ENCODE peak calls at places on chromosomes 5 and 9, in seven cellular contexts. G, R, D, O, W, J and U are unnamed samples.

GRCh38 chr5:110335361-110336046 is 391.0 kb downstream of the TMEM232 start:
- DNase-seq in R (peak), O (no peak), G (no peak), J (no peak), D (no peak), W (no peak), U (no peak)

GRCh38 chr9:23537192-23538059 is 288.6 kb downstream of the ELAVL2 start:
- DNase-seq in D (no peak), J (no peak), G (no peak), O (no peak), W (no peak), R (no peak), U (no peak)

GRCh38 chr5:43389679-43390329 is 22.4 kb downstream of the CCL28 start:
- DNase-seq in W (peak), D (peak), J (peak), O (peak), G (peak), R (peak), U (peak)

GRCh38 chr5:478355-478981 is 35.5 kb downstream of the EXOC3 start:
- DNase-seq in R (no peak), O (no peak), W (no peak), D (no peak), G (no peak), J (no peak), U (no peak)

GRCh38 chr5:65142511-65143011 is 339.2 kb downstream of the ADAMTS6 start:
- DNase-seq in O (no peak), G (no peak), D (no peak), R (peak), J (no peak), W (no peak), U (no peak)

GRCh38 chr5:115898656-115899055 is 56.9 kb downstream of the AP3S1 start:
- DNase-seq in R (peak), G (no peak), J (no peak), O (no peak), W (no peak), D (no peak), U (no peak)

GRCh38 chr9:136091582-136092352 is 3.3 kb downstream of the NACC2 start:
- DNase-seq in D (no peak), O (no peak), R (no peak), G (no peak), J (no peak), W (no peak), U (no peak)

GRCh38 chr9:2623046-2623865 is 1.7 kb downstream of the VLDLR start:
- DNase-seq in O (no peak), D (peak), G (no peak), W (no peak), R (peak), J (peak), U (peak)

GRCh38 chr5:34790087-34790486 is 48.9 kb upstream of the TTC23L start:
- DNase-seq in D (no peak), G (no peak), W (no peak), J (no peak), R (peak), O (no peak), U (no peak)

GRCh38 chr5:128645582-128645981 is 107.5 kb upstream of the FBN2 start:
- DNase-seq in G (no peak), O (no peak), W (no peak), D (no peak), J (no peak), R (no peak), U (no peak)

GRCh38 chr5:39660020-39660419 is 235.2 kb upstream of the DAB2 start:
- DNase-seq in R (no peak), D (no peak), G (no peak), O (no peak), W (no peak), J (no peak), U (no peak)

GRCh38 chr9:69065660-69066059 is 30.1 kb downstream of the FXN start:
- DNase-seq in R (no peak), O (no peak), W (no peak), D (no peak), G (no peak), J (no peak), U (no peak)

GRCh38 chr5:140348104-140348503 is 1.7 kb upstream of the HBEGF start:
- DNase-seq in W (no peak), O (no peak), J (peak), R (no peak), D (no peak), G (no peak), U (peak)

GRCh38 chr9:127035948-127036347 is 86.5 kb downstream of the ANGPTL2 start:
- DNase-seq in W (no peak), O (no peak), G (no peak), R (peak), D (peak), J (no peak), U (no peak)

GRCh38 chr9:93665566-93666278 is 89.3 kb downstream of the PHF2 start:
- DNase-seq in J (peak), D (no peak), R (no peak), W (no peak), G (no peak), O (no peak), U (no peak)

GRCh38 chr9:83130541-83130940 is 67.6 kb upstream of the RASEF start:
- DNase-seq in R (no peak), J (no peak), W (no peak), D (no peak), G (no peak), O (no peak), U (peak)

GRCh38 chr9:20618361-20618799 is 3.9 kb downstream of the MLLT3 start:
- DNase-seq in D (no peak), O (no peak), G (peak), R (peak), W (no peak), J (peak), U (peak)

GRCh38 chr5:1401681-1402096 is 43.6 kb downstream of the SLC6A3 start:
- DNase-seq in R (no peak), W (no peak), G (no peak), J (no peak), D (no peak), O (no peak), U (no peak)

GRCh38 chr5:113663879-113664278 is 150.4 kb downstream of the YTHDC2 start:
- DNase-seq in R (peak), J (peak), O (peak), D (no peak), G (peak), W (peak), U (no peak)

GRCh38 chr9:77802512-77803293 is 154.6 kb upstream of the GNA14 start:
- DNase-seq in R (no peak), J (no peak), G (no peak), D (no peak), W (no peak), O (no peak), U (no peak)

GRCh38 chr9:24844217-24844616 is 298.5 kb upstream of the IZUMO3 start:
- DNase-seq in G (no peak), R (no peak), D (no peak), W (peak), J (no peak), O (no peak), U (no peak)

GRCh38 chr5:139633295-139634027 is 14.7 kb upstream of the CXXC5 start:
- DNase-seq in J (peak), D (peak), R (peak), W (peak), G (peak), O (peak), U (peak)

GRCh38 chr5:74384851-74385250 is 255.7 kb downstream of the ENC1 start:
- DNase-seq in W (no peak), R (no peak), D (no peak), O (no peak), G (no peak), J (no peak), U (no peak)

GRCh38 chr5:80707645-80708044 is 52.9 kb upstream of the DHFR start:
- DNase-seq in D (no peak), O (no peak), W (no peak), R (no peak), G (no peak), J (no peak), U (no peak)

GRCh38 chr5:78544531-78545200 is 103.9 kb downstream of the LHFPL2 start:
- DNase-seq in O (no peak), R (peak), W (no peak), J (peak), D (peak), G (peak), U (no peak)

GRCh38 chr9:79256691-79257213 is 315.0 kb upstream of the TLE4 start:
- DNase-seq in J (peak), W (no peak), R (peak), D (no peak), G (no peak), O (no peak), U (no peak)

GRCh38 chr9:81964216-81965171 is 21.2 kb downstream of the SPATA31D3 start:
- DNase-seq in W (no peak), O (no peak), D (no peak), J (no peak), R (peak), G (no peak), U (no peak)

GRCh38 chr5:33313150-33313549 is 127.6 kb upstream of the TARS1 start:
- DNase-seq in G (no peak), O (no peak), J (peak), R (peak), W (no peak), D (no peak), U (peak)

GRCh38 chr5:173178369-173178910 is 34.1 kb downstream of the BNIP1 start:
- DNase-seq in R (no peak), G (peak), W (peak), D (no peak), J (no peak), O (no peak), U (no peak)

GRCh38 chr9:32581512-32582143 is 8.7 kb upstream of the NDUFB6 start:
- DNase-seq in J (no peak), D (no peak), G (peak), O (peak), W (peak), R (peak), U (no peak)

GRCh38 chr9:136597141-136597885 is 51.5 kb upstream of the NOTCH1 start:
- DNase-seq in W (no peak), D (no peak), O (no peak), G (no peak), J (no peak), R (no peak), U (no peak)

GRCh38 chr9:127569819-127570401 is 42.2 kb upstream of the STXBP1 start:
- DNase-seq in O (peak), G (peak), W (peak), J (no peak), D (no peak), R (no peak), U (no peak)

GRCh38 chr9:15724006-15724405 is 171.2 kb downstream of the CCDC171 start:
- DNase-seq in J (no peak), W (no peak), R (peak), G (no peak), O (no peak), D (no peak), U (no peak)

GRCh38 chr9:128528445-128529160 is 23.8 kb upstream of the SPTAN1 start:
- DNase-seq in J (no peak), O (no peak), R (peak), G (no peak), D (no peak), W (no peak), U (no peak)

GRCh38 chr9:112241491-112241890 is 66.4 kb upstream of the SUSD1 start:
- DNase-seq in D (no peak), J (no peak), R (peak), G (no peak), W (no peak), O (no peak), U (no peak)

GRCh38 chr9:136098844-136099243 is 3.8 kb upstream of the NACC2 start:
- DNase-seq in W (no peak), D (no peak), O (no peak), G (no peak), R (peak), J (no peak), U (no peak)

DNA sequence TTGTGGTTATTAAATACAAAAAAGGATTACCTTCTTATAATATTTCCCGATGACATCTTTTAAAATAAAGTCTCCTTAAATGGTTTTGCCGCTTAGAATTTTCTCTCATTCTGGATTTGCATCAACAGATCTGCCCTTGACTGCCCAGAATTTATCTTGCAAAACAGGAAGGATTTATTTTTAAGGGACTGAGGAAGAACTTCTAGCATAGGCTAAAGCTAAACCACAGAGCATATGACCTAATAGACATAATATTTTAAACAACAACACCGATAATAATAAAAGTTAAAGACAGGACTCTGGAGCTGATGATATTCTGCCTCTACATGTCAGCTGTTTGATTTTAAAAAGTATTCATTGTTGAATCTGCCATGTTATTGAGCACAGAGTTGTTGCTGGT is 145.3 kb upstream of the ADCY2 start:
- DNase-seq in R (no peak), W (no peak), D (no peak), J (no peak), O (no peak), G (no peak), U (no peak)
- H3K27ac ChIP-seq in R (no peak), W (no peak), D (no peak), J (no peak), O (no peak), G (no peak), U (no peak)

DNA sequence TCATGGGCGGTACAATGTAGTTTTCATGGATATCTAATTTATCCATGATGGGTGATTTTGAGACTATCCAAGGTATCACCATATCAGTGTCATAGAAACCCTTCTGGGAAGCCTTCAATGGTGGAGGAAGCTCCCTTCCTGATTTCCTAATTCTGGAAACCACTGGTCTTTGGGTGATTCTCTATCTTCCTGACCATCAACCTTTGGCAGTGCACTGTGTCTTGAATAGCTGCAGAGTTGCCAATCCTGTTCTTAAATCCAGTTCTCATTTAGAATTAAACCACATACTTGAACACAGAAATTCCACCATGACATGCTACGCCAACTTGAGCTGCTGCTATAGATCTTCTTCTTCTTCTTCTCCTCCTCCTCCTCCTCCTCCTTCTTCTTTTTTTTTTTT is 161.7 kb upstream of the KLF9 start:
- DNase-seq in G (no peak), J (no peak), D (no peak), W (no peak), R (no peak), O (no peak), U (no peak)
- H3K4me3 ChIP-seq in G (no peak), J (no peak), D (no peak), W (no peak), R (no peak), O (no peak), U (no peak)

GRCh38 chr5:145324101-145324500 is 511.0 kb downstream of the PRELID2 start:
- DNase-seq in D (no peak), W (no peak), J (no peak), R (no peak), G (no peak), O (no peak), U (no peak)

GRCh38 chr5:145324767-145325479 is 510.2 kb downstream of the PRELID2 start:
- DNase-seq in G (no peak), W (no peak), D (no peak), O (no peak), J (no peak), R (peak), U (no peak)
- H3K27ac ChIP-seq in G (no peak), W (no peak), D (no peak), O (no peak), J (no peak), R (no peak), U (no peak)

DNA sequence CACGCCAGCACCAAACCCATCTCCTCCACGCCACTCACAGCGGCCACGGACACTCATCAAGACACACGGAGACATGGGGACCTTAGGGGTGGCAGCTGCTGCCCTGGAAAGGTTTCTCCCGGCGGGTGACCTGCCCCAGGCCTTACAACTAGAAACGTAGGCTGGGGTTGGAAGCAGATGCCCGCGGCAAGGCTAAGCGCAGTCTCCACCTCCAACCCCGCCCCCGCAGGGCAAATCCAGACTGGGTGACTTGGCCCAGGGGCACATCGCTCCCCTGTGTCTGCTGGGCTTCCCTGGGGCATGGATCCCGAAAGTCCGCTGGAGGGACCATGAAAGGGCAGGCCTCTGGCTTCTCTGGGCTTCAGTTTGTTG is 12.0 kb upstream of the ASS1 start:
- DNase-seq in R (no peak), W (no peak), O (no peak), G (no peak), J (no peak), D (no peak), U (no peak)
- H3K4me3 ChIP-seq in R (no peak), W (no peak), O (peak), G (no peak), J (no peak), D (peak), U (no peak)

DNA sequence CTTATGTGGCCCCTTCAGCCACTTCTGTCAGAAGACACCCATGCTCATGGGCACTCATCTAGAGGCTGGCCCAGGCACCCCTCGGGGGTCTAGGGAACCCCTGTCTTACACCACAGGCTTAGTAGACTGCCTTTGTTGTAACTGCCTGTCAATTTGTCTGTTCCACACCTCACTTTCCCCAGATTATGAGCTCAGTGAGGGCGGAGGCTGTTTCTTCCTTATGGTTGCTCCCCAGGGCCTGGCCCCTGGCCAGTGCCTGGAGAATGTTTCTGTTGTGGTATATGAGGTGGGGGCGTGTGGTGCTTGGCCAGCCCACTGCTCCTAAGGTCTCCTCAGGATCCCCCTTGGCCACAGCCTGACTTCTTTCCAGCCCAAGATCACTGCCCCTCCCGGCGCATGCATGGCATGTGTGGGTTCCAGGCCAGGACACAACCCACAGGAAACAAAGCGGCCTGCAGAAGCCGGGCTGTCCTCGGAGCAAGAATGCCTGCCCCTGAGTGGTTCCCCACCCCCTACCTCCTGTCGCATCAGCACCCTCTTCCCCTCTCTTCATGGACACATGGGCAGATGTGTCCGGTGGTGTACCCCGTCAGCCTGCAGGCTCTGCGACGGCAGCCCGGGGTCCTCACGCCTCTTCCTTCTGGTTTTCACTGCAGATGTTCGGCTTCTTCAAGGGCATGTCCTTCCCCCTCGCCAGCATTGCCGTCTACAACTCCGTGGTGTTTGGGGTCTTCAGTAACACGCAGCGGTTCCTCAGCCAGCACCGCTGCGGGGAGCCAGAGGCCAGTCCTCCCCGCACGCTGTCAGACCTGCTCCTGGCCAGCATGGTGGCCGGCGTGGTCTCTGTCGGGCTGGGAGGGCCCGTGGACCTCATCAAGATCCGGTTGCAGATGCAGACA is 17.7 kb downstream of the SLC25A48 start:
- DNase-seq in O (no peak), R (no peak), J (peak), W (no peak), D (no peak), G (no peak), U (no peak)
- H3K27ac ChIP-seq in O (no peak), R (no peak), J (no peak), W (no peak), D (no peak), G (no peak), U (no peak)

DNA sequence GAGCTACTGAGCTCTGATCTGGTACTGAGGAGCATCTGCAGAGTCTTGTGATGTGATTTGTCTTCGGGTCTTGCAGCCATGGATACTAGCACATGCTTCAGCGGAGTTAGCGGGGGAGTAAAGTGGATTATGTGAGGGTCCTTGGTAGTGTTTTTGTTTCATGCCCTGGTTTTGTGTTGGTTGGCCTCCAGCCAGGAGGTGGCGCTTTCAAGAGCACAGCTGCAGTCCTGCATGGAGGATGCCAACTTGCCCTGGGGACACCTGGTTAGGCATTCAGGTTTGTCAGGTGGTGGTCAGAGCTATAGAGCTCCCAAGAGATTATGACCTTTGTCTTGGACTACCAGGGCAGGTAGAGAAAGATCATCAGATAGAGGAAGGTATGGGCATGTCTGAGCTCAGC is 185.8 kb upstream of the CDH6 start:
- DNase-seq in O (no peak), D (no peak), R (no peak), W (no peak), G (no peak), J (no peak), U (no peak)
- H3K4me3 ChIP-seq in O (no peak), D (no peak), R (no peak), W (no peak), G (no peak), J (no peak), U (no peak)